ENCODE peak calls at places on chromosome 9, in four cellular contexts. K is HepG2, S is GM12878, Y is H1. F is an unnamed sample.

GRCh38 chr9:125784286-125785049 is 37.3 kb downstream of the PBX3 start:
- DNase-seq in K (no peak), S (no peak), Y (no peak), F (no peak)

GRCh38 chr9:72443855-72444254 is 77.6 kb upstream of the TMC1 start:
- DNase-seq in K (no peak), S (peak), Y (no peak), F (no peak)

GRCh38 chr9:78158286-78158685 is 77.6 kb upstream of the CEP78 start:
- DNase-seq in K (no peak), S (no peak), Y (no peak), F (no peak)

GRCh38 chr9:114392749-114393112 is 4.9 kb upstream of the AKNA start:
- DNase-seq in K (no peak), S (no peak), Y (no peak), F (no peak)

GRCh38 chr9:14806941-14807340 is 84.4 kb upstream of the CER1 start:
- DNase-seq in K (no peak), S (no peak), Y (no peak), F (no peak)

GRCh38 chr9:133009906-133010582 is 20.8 kb upstream of the GTF3C5 start:
- DNase-seq in K (no peak), S (no peak), Y (no peak), F (no peak)

GRCh38 chr9:23341346-23341745 is 484.7 kb downstream of the ELAVL2 start:
- DNase-seq in K (no peak), S (no peak), Y (no peak), F (no peak)

GRCh38 chr9:96318921-96319560 is 17.1 kb upstream of the HSD17B3 start:
- DNase-seq in K (no peak), S (no peak), Y (no peak), F (no peak)

GRCh38 chr9:22211588-22212360 is 202.7 kb upstream of the CDKN2B start:
- DNase-seq in K (peak), S (no peak), Y (no peak), F (no peak)

GRCh38 chr9:127161081-127161621 is 38.7 kb upstream of the ANGPTL2 start:
- DNase-seq in K (no peak), S (no peak), Y (no peak), F (no peak)

GRCh38 chr9:91416086-91416712 is 7.4 kb downstream of the NFIL3 start:
- DNase-seq in K (no peak), S (no peak), Y (no peak), F (no peak)

GRCh38 chr9:93896496-93897033 is 58.6 kb downstream of the BARX1 start:
- DNase-seq in K (no peak), S (no peak), Y (no peak), F (no peak)

GRCh38 chr9:136565722-136566552 is 20.1 kb upstream of the NOTCH1 start:
- DNase-seq in K (no peak), S (no peak), Y (no peak), F (no peak)
- TF ChIP-seq CBX5 in K (no peak), S (no peak), Y (no peak), F (no peak)

GRCh38 chr9:2859776-2860379 is 16.0 kb upstream of the PUM3 start:
- DNase-seq in K (peak), S (no peak), Y (peak), F (peak)

GRCh38 chr9:2856400-2856799 is 12.5 kb upstream of the PUM3 start:
- DNase-seq in K (no peak), S (no peak), Y (no peak), F (no peak)

GRCh38 chr9:2854617-2855016 is 10.7 kb upstream of the PUM3 start:
- DNase-seq in K (no peak), S (no peak), Y (no peak), F (no peak)

GRCh38 chr9:2853517-2853916 is 9.6 kb upstream of the PUM3 start:
- DNase-seq in K (no peak), S (no peak), Y (no peak), F (no peak)

GRCh38 chr9:2857564-2858198 is 13.8 kb upstream of the PUM3 start:
- DNase-seq in K (peak), S (peak), Y (peak), F (peak)
- TF ChIP-seq HDAC6 in K (no peak), S (no peak), Y (no peak), F (no peak)

DNA sequence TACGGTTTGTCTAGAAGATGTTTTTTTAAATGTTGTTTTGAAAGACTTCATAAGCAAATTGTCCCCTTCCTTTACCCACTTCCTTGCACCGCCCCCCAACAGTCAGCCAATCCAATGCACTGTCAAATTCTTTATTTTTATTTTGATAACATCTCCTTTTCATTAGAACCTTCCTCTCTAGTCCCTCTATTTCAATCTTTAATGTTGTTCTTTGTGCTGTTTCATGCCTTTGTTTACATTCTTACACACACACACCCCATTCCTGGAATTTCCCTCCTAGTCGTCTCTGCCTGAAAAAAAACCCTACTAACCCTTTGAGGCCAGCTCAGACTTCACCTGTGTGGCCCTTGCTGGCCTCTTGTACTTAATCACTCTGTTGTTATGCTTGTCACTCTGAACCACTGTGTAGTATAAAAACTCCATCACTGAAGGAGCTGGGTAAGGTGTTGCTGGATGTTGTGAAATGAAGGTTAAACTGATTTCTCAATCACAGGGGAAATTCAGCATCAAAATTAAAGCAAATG is 133.4 kb downstream of the UGCG start:
- DNase-seq in K (peak), S (no peak), Y (no peak), F (no peak)
- TF ChIP-seq POLR2A in K (no peak), S (no peak), Y (no peak), F (no peak)

GRCh38 chr9:38068616-38068865 is 486 bp downstream of the SHB start:
- DNase-seq in K (no peak), S (no peak), Y (no peak), F (peak)
- TF ChIP-seq CBX5 in K (no peak), S (no peak), Y (no peak), F (no peak)

DNA sequence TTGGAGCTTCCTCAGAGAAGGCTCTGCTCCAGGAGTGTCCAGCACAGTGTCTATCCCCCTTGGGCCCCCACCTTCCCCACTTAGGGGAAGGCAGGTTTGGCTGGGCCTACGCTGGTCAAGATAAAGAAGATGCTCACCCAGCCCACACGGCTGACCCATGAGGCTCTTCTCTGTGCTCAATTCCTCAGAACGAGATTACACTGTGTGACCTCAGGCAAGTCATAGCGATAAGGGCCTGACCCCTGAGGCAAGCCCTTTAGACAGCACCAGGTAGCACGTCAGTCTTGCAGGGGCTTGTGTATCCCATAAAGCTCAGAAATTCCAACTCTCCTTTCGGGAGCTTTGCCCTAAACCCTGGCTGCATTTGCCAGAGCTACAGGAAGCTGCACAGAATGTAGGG is 32.6 kb downstream of the CORO2A start:
- DNase-seq in K (no peak), S (no peak), Y (no peak), F (peak)
- TF ChIP-seq HDAC6 in K (no peak), S (no peak), Y (no peak), F (no peak)

DNA sequence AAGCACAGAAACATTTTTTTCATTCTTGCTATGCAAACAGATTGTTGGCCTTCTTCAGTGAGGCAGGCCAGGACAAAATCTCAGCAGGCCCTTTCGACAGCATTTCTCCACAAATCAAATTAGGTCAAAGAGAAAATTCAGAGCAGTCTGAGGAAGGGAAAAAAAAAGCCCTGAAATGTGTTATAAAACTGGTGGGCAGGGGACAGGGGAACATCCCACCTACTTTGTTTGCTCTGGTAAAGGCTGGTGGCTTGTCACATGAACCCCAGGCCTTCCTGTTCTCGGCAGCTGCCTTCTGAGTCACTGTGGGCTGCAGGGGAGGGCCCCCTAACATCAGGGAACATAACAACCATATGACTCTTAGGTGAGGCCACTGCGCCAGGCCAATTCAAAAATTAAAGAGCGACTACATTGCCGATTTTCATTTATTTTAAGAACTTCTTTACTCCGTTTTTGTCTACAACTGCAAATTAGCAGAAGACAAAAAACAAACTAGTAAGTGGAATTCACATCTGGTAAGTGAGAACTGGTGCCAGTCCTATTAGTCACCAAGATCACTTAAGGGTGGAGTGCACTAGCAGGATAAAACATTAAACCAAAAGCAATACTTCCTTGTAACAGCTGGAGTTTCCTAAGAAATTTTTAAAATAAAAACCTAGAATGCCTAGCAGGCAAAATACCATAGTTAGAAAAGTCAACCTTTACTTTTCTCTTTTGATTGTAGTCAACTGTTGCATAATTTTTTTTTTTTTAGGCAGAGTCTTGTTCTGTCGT is 46.2 kb upstream of the DENND4C start:
- DNase-seq in K (peak), S (peak), Y (no peak), F (peak)
- TF ChIP-seq POLR2A in K (no peak), S (peak), Y (no peak), F (no peak)

GRCh38 chr9:83934569-83935275 is 13.5 kb upstream of the KIF27 start:
- DNase-seq in K (no peak), S (no peak), Y (no peak), F (no peak)
- TF ChIP-seq CBX5 in K (no peak), S (no peak), Y (no peak), F (no peak)

DNA sequence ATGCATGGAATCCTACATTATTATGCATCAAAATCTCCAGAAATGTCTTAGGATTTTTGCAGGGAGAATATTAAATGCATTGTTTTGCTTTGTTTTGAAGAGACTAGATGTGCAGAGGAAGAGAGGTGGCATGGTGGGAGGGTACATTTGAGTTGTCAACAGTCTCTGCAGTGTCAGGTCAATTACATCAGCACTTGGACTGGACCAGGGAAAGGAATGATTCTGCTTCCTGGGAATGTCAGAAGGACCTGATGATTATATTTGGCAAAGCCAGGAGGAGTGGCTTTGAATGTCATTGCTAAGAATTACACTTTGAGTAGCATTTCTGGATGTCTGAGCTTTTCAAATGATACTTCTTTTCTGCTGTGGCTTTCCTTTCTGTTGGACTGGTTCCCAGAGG is 17.5 kb upstream of the TMEFF1 start:
- DNase-seq in K (no peak), S (no peak), Y (no peak), F (no peak)
- TF ChIP-seq HDAC6 in K (no peak), S (no peak), Y (no peak), F (no peak)

GRCh38 chr9:90188656-90189055 is 454.0 kb downstream of the DIRAS2 start:
- DNase-seq in K (no peak), S (no peak), Y (no peak), F (no peak)
- TF ChIP-seq POLR2A in K (no peak), S (no peak), Y (no peak), F (no peak)

GRCh38 chr9:120477534-120478001 is 102.4 kb downstream of the CDK5RAP2 start:
- DNase-seq in K (peak), S (no peak), Y (peak), F (peak)

GRCh38 chr9:120480707-120481106 is 99.3 kb downstream of the CDK5RAP2 start:
- DNase-seq in K (no peak), S (no peak), Y (no peak), F (no peak)

GRCh38 chr9:120481248-120481647 is 98.7 kb downstream of the CDK5RAP2 start:
- DNase-seq in K (peak), S (no peak), Y (no peak), F (no peak)

GRCh38 chr9:120475341-120475740 is 104.6 kb downstream of the CDK5RAP2 start:
- DNase-seq in K (no peak), S (no peak), Y (no peak), F (no peak)

GRCh38 chr9:120478208-120478607 is 101.8 kb downstream of the CDK5RAP2 start:
- DNase-seq in K (no peak), S (no peak), Y (no peak), F (no peak)
- TF ChIP-seq CBX5 in K (no peak), S (no peak), Y (no peak), F (no peak)